ENCODE peak calls at places on chromosome 20, in six cellular contexts. Y is IMR-90; H is KBM-7; T is GOT3; W is CD8-positive, alpha-beta T cell; X is GM12865. V is an unnamed sample.

GRCh38 chr20:2283706-2284423 is 11.9 kb upstream of the TGM3 start:
- DNase-seq in Y (no peak), H (no peak), T (no peak), W (no peak), X (no peak), V (no peak)

GRCh38 chr20:33656783-33657703 is 5.1 kb upstream of the C20orf144 start:
- DNase-seq in Y (no peak), H (no peak), T (no peak), W (no peak), X (no peak), V (no peak)

GRCh38 chr20:1437222-1437904 is 29.3 kb downstream of the NSFL1C start:
- DNase-seq in Y (peak; percentile 82), H (peak; percentile 75), T (no peak), W (peak; percentile 57), X (peak; percentile 89), V (peak; percentile 84)

GRCh38 chr20:63755933-63756647 is 16.5 kb downstream of the SLC2A4RG start:
- DNase-seq in Y (no peak), H (no peak), T (no peak), W (no peak), X (no peak), V (no peak)

GRCh38 chr20:34365765-34366213 is 2.7 kb downstream of the ITCH start:
- DNase-seq in Y (no peak), H (peak; percentile 91), T (no peak), W (no peak), X (peak; percentile 85), V (no peak)

GRCh38 chr20:1803216-1804128 is 91.7 kb upstream of the SIRPA start:
- DNase-seq in Y (peak; percentile 60), H (peak; percentile 87), T (no peak), W (no peak), X (peak; percentile 61), V (peak; percentile 55)

GRCh38 chr20:61846074-61846473 is 219.6 kb downstream of the TAF4 start:
- DNase-seq in Y (no peak), H (no peak), T (no peak), W (no peak), X (no peak), V (no peak)

GRCh38 chr20:346640-347316 is at the start of gene NRSN2:
- DNase-seq in Y (peak; percentile 62), H (no peak), T (no peak), W (no peak), X (peak; percentile 69), V (peak; percentile 64)

GRCh38 chr20:9839626-9840025 is 750 bp upstream of the PAK5 start:
- DNase-seq in Y (no peak), H (no peak), T (no peak), W (no peak), X (no peak), V (no peak)